ENCODE peak calls at places on chromosomes 13 and 19, in eight cellular contexts. One of them, this sample, is unnamed. For H3K9me3, the result is how much of the 10 kb centered on the place peaks cover.

GRCh38 chr13:66689628-66690027 is 540.5 kb downstream of the PCDH9 start:
- DNase-seq in effector memory CD4-positive, alpha-beta T cell: no peak
- DNase-seq in neuronal stem cell: no peak
- DNase-seq in H1: no peak
- DNase-seq in ovary: no peak
- DNase-seq in GM23248: no peak
- DNase-seq in right atrium auricular region: no peak
- DNase-seq in cardiac muscle cell: no peak
- DNase-seq in this sample: peak

GRCh38 chr13:110233181-110233641 is 73.7 kb downstream of the COL4A1 start:
- DNase-seq in H1: peak
- DNase-seq in ovary: no peak
- DNase-seq in neuronal stem cell: no peak
- DNase-seq in cardiac muscle cell: no peak
- DNase-seq in effector memory CD4-positive, alpha-beta T cell: no peak
- DNase-seq in right atrium auricular region: peak
- DNase-seq in GM23248: peak
- DNase-seq in this sample: no peak

GRCh38 chr13:75864718-75865117 is 228.6 kb downstream of the LMO7 start:
- DNase-seq in cardiac muscle cell: no peak
- DNase-seq in neuronal stem cell: no peak
- DNase-seq in right atrium auricular region: no peak
- DNase-seq in ovary: no peak
- DNase-seq in GM23248: peak
- DNase-seq in H1: no peak
- DNase-seq in effector memory CD4-positive, alpha-beta T cell: no peak
- DNase-seq in this sample: no peak

GRCh38 chr13:114097893-114098688 is 34.3 kb downstream of the RASA3 start:
- DNase-seq in neuronal stem cell: no peak
- DNase-seq in GM23248: no peak
- DNase-seq in cardiac muscle cell: no peak
- DNase-seq in ovary: peak
- DNase-seq in H1: no peak
- DNase-seq in right atrium auricular region: peak
- DNase-seq in effector memory CD4-positive, alpha-beta T cell: no peak
- DNase-seq in this sample: no peak

GRCh38 chr13:46523972-46524737 is 28.8 kb upstream of the LRCH1 start:
- DNase-seq in right atrium auricular region: no peak
- DNase-seq in cardiac muscle cell: no peak
- DNase-seq in GM23248: peak
- DNase-seq in H1: no peak
- DNase-seq in ovary: no peak
- DNase-seq in neuronal stem cell: no peak
- DNase-seq in effector memory CD4-positive, alpha-beta T cell: no peak
- DNase-seq in this sample: no peak

GRCh38 chr13:51148223-51148951 is 37.3 kb upstream of the C13orf42 start:
- DNase-seq in cardiac muscle cell: no peak
- DNase-seq in neuronal stem cell: peak
- DNase-seq in ovary: no peak
- DNase-seq in GM23248: no peak
- DNase-seq in H1: peak
- DNase-seq in right atrium auricular region: no peak
- DNase-seq in effector memory CD4-positive, alpha-beta T cell: no peak
- DNase-seq in this sample: no peak

GRCh38 chr19:5694952-5695648 is 5.0 kb downstream of the RPL36 start:
- DNase-seq in H1: no peak
- DNase-seq in effector memory CD4-positive, alpha-beta T cell: no peak
- DNase-seq in cardiac muscle cell: no peak
- DNase-seq in neuronal stem cell: no peak
- DNase-seq in right atrium auricular region: no peak
- DNase-seq in ovary: peak
- DNase-seq in GM23248: no peak
- DNase-seq in this sample: no peak

GRCh38 chr13:87208636-87209035 is 462.5 kb upstream of the SLITRK5 start:
- DNase-seq in right atrium auricular region: no peak
- DNase-seq in effector memory CD4-positive, alpha-beta T cell: no peak
- DNase-seq in cardiac muscle cell: no peak
- DNase-seq in GM23248: no peak
- DNase-seq in ovary: no peak
- DNase-seq in neuronal stem cell: no peak
- DNase-seq in H1: no peak
- DNase-seq in this sample: no peak

GRCh38 chr13:112703935-112704633 is 14.2 kb downstream of the ATP11A start:
- DNase-seq in GM23248: no peak
- DNase-seq in H1: no peak
- DNase-seq in effector memory CD4-positive, alpha-beta T cell: no peak
- DNase-seq in ovary: peak
- DNase-seq in neuronal stem cell: no peak
- DNase-seq in cardiac muscle cell: no peak
- DNase-seq in right atrium auricular region: no peak
- DNase-seq in this sample: no peak

GRCh38 chr13:65768545-65768944 is 1461.6 kb downstream of the PCDH9 start:
- DNase-seq in right atrium auricular region: no peak
- DNase-seq in ovary: no peak
- DNase-seq in effector memory CD4-positive, alpha-beta T cell: no peak
- DNase-seq in cardiac muscle cell: no peak
- DNase-seq in H1: no peak
- DNase-seq in neuronal stem cell: no peak
- DNase-seq in GM23248: no peak
- DNase-seq in this sample: no peak

GRCh38 chr13:36431204-36432105 is 840 bp upstream of the CCNA1 start:
- DNase-seq in GM23248: peak
- DNase-seq in right atrium auricular region: no peak
- DNase-seq in H1: no peak
- DNase-seq in effector memory CD4-positive, alpha-beta T cell: no peak
- DNase-seq in ovary: peak
- DNase-seq in neuronal stem cell: peak
- DNase-seq in cardiac muscle cell: peak
- DNase-seq in this sample: no peak

GRCh38 chr19:10604460-10604980 is 17.4 kb upstream of the AP1M2 start:
- DNase-seq in ovary: no peak
- DNase-seq in cardiac muscle cell: no peak
- DNase-seq in right atrium auricular region: no peak
- DNase-seq in H1: no peak
- DNase-seq in neuronal stem cell: no peak
- DNase-seq in effector memory CD4-positive, alpha-beta T cell: no peak
- DNase-seq in GM23248: no peak
- DNase-seq in this sample: peak

GRCh38 chr19:10418281-10419199 is 1.8 kb upstream of the PDE4A start:
- DNase-seq in H1: peak
- DNase-seq in right atrium auricular region: no peak
- DNase-seq in ovary: no peak
- DNase-seq in cardiac muscle cell: peak
- DNase-seq in GM23248: peak
- DNase-seq in neuronal stem cell: peak
- DNase-seq in effector memory CD4-positive, alpha-beta T cell: no peak
- DNase-seq in this sample: no peak

GRCh38 chr13:111115841-111116500 is 861 bp downstream of the ARHGEF7 start:
- DNase-seq in cardiac muscle cell: peak
- DNase-seq in neuronal stem cell: peak
- DNase-seq in right atrium auricular region: no peak
- DNase-seq in H1: peak
- DNase-seq in effector memory CD4-positive, alpha-beta T cell: no peak
- DNase-seq in GM23248: peak
- DNase-seq in ovary: peak
- DNase-seq in this sample: no peak

GRCh38 chr13:60755380-60756163 is 358.6 kb downstream of the TDRD3 start:
- DNase-seq in ovary: no peak
- DNase-seq in H1: no peak
- DNase-seq in GM23248: no peak
- DNase-seq in cardiac muscle cell: peak
- DNase-seq in effector memory CD4-positive, alpha-beta T cell: no peak
- DNase-seq in neuronal stem cell: no peak
- DNase-seq in right atrium auricular region: no peak
- DNase-seq in this sample: no peak

GRCh38 chr13:59458908-59459579 is 704.7 kb downstream of the DIAPH3 start:
- DNase-seq in ovary: no peak
- DNase-seq in neuronal stem cell: no peak
- DNase-seq in GM23248: peak
- DNase-seq in H1: no peak
- DNase-seq in effector memory CD4-positive, alpha-beta T cell: no peak
- DNase-seq in right atrium auricular region: no peak
- DNase-seq in cardiac muscle cell: no peak
- DNase-seq in this sample: no peak

GRCh38 chr13:28140433-28141125 is 2.2 kb downstream of the PAN3 start:
- DNase-seq in right atrium auricular region: no peak
- DNase-seq in cardiac muscle cell: no peak
- DNase-seq in neuronal stem cell: no peak
- DNase-seq in H1: no peak
- DNase-seq in effector memory CD4-positive, alpha-beta T cell: no peak
- DNase-seq in ovary: no peak
- DNase-seq in GM23248: peak
- DNase-seq in this sample: no peak

GRCh38 chr13:26698392-26699196 is 62.0 kb downstream of the GPR12 start:
- DNase-seq in neuronal stem cell: peak
- DNase-seq in right atrium auricular region: peak
- DNase-seq in H1: peak
- DNase-seq in cardiac muscle cell: peak
- DNase-seq in GM23248: peak
- DNase-seq in effector memory CD4-positive, alpha-beta T cell: peak
- DNase-seq in ovary: peak
- DNase-seq in this sample: peak
- H3K27ac ChIP-seq in neuronal stem cell: no peak
- H3K27ac ChIP-seq in right atrium auricular region: no peak
- H3K27ac ChIP-seq in H1: no peak
- H3K27ac ChIP-seq in cardiac muscle cell: no peak
- H3K27ac ChIP-seq in GM23248: no peak
- H3K27ac ChIP-seq in effector memory CD4-positive, alpha-beta T cell: no peak
- H3K27ac ChIP-seq in ovary: no peak
- H3K27ac ChIP-seq in this sample: no peak

GRCh38 chr19:47446534-47447469 is 24.9 kb downstream of the SLC8A2 start:
- DNase-seq in GM23248: peak
- DNase-seq in neuronal stem cell: no peak
- DNase-seq in right atrium auricular region: no peak
- DNase-seq in ovary: peak
- DNase-seq in effector memory CD4-positive, alpha-beta T cell: no peak
- DNase-seq in H1: peak
- DNase-seq in cardiac muscle cell: peak
- DNase-seq in this sample: no peak

GRCh38 chr19:47447470-47448359 is 24.0 kb downstream of the SLC8A2 start:
- DNase-seq in right atrium auricular region: no peak
- DNase-seq in ovary: peak
- DNase-seq in effector memory CD4-positive, alpha-beta T cell: peak
- DNase-seq in neuronal stem cell: peak
- DNase-seq in GM23248: peak
- DNase-seq in cardiac muscle cell: peak
- DNase-seq in H1: peak
- DNase-seq in this sample: peak

GRCh38 chr19:47444388-47444821 is 25.1 kb upstream of the MEIS3 start:
- DNase-seq in GM23248: no peak
- DNase-seq in cardiac muscle cell: peak
- DNase-seq in ovary: no peak
- DNase-seq in H1: peak
- DNase-seq in effector memory CD4-positive, alpha-beta T cell: no peak
- DNase-seq in neuronal stem cell: peak
- DNase-seq in right atrium auricular region: no peak
- DNase-seq in this sample: peak

GRCh38 chr19:47445937-47446402 is 25.7 kb downstream of the SLC8A2 start:
- DNase-seq in effector memory CD4-positive, alpha-beta T cell: peak
- DNase-seq in GM23248: peak
- DNase-seq in right atrium auricular region: no peak
- DNase-seq in H1: peak
- DNase-seq in cardiac muscle cell: peak
- DNase-seq in neuronal stem cell: no peak
- DNase-seq in ovary: peak
- DNase-seq in this sample: peak

DNA sequence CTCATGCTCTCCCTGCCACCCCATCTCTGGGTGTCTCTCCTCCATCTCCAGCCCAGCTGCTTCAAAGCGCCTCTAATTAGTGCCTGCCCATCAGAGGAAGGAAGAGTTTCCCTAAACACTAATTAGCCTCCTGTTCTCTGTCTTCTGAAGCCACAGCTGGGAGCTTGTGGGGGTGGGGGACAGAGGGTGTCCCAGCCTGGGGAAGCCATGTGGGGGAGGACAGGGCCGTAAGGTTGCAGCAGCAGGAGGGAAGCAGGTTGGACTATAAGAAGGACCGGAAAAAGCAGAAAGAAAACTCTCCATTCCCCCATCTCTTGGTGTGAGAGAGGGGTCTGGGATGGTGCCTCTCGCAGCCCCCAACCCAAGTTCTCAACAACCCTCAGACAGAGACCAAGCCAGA is 26.2 kb downstream of the SLC8A2 start:
- DNase-seq in effector memory CD4-positive, alpha-beta T cell: no peak
- DNase-seq in H1: no peak
- DNase-seq in ovary: no peak
- DNase-seq in right atrium auricular region: no peak
- DNase-seq in cardiac muscle cell: no peak
- DNase-seq in neuronal stem cell: no peak
- DNase-seq in GM23248: no peak
- DNase-seq in this sample: no peak
- H3K4me3 ChIP-seq in effector memory CD4-positive, alpha-beta T cell: peak
- H3K4me3 ChIP-seq in H1: no peak
- H3K4me3 ChIP-seq in ovary: no peak
- H3K4me3 ChIP-seq in right atrium auricular region: no peak
- H3K4me3 ChIP-seq in cardiac muscle cell: no peak
- H3K4me3 ChIP-seq in neuronal stem cell: no peak
- H3K4me3 ChIP-seq in GM23248: no peak
- H3K4me3 ChIP-seq in this sample: no peak

GRCh38 chr19:11949201-11949600 is 15.6 kb upstream of the ZNF763 start:
- DNase-seq in ovary: no peak
- DNase-seq in cardiac muscle cell: no peak
- DNase-seq in H1: no peak
- DNase-seq in GM23248: peak
- DNase-seq in neuronal stem cell: no peak
- DNase-seq in effector memory CD4-positive, alpha-beta T cell: no peak
- DNase-seq in right atrium auricular region: no peak
- DNase-seq in this sample: peak
- H3K9me3 ChIP-seq in ovary: under half
- H3K9me3 ChIP-seq in cardiac muscle cell: under half
- H3K9me3 ChIP-seq in H1: half or more
- H3K9me3 ChIP-seq in GM23248: under half
- H3K9me3 ChIP-seq in neuronal stem cell: half or more
- H3K9me3 ChIP-seq in effector memory CD4-positive, alpha-beta T cell: half or more
- H3K9me3 ChIP-seq in right atrium auricular region: half or more
- H3K9me3 ChIP-seq in this sample: half or more

DNA sequence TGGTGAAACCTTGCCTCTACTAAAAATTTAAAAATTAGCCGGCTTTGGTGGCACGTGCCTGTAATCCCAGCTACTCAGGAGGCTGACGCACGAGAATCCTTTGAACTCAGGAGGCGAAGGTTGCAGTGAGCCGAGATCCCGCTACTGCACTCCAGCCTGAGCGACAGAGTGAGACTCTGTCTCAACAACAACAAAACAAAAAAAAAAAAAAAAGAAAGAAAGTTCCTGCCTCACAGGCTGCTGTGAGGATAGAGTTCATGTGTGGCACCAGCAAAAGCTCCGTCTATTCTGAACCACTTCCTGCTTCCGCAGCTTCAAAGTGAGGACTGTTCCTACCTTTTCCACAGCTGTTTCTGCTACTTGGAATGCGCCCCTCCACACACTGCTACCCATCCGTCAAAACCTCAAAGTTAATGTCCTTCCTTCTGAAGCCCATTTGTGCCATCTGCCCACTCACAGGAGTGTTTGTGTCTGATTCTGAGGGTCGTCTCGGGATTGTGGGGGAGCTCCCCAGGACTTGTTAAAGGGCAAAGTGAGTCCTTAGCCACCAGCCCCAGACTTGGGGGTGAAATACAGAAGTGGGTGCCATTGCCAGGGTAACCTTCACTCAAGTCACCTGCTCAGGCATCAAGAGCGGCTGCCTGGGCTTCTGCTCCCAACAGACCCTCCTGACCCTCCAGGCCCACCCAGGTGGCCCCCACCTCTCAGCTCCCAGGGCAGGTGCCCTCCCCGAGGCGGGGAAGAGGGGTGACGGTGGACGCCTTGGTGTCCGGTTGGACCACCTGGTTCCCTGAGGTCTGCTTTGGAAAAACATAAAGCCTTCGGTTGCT is 2.9 kb downstream of the MFSD12 start:
- DNase-seq in right atrium auricular region: no peak
- DNase-seq in neuronal stem cell: no peak
- DNase-seq in cardiac muscle cell: no peak
- DNase-seq in GM23248: no peak
- DNase-seq in ovary: no peak
- DNase-seq in effector memory CD4-positive, alpha-beta T cell: no peak
- DNase-seq in H1: no peak
- DNase-seq in this sample: no peak
- H3K27ac ChIP-seq in right atrium auricular region: no peak
- H3K27ac ChIP-seq in neuronal stem cell: no peak
- H3K27ac ChIP-seq in cardiac muscle cell: no peak
- H3K27ac ChIP-seq in GM23248: no peak
- H3K27ac ChIP-seq in ovary: no peak
- H3K27ac ChIP-seq in effector memory CD4-positive, alpha-beta T cell: peak
- H3K27ac ChIP-seq in H1: no peak
- H3K27ac ChIP-seq in this sample: peak